ENCODE peak calls at places on chromosomes 2 and 18, in nine cellular contexts. O, L, B, K, G, E, C, Z and T are unnamed samples.

GRCh38 chr2:59342166-59342565 is 1101.0 kb upstream of the FANCL start:
- DNase-seq in O (no peak), L (no peak), B (no peak), K (no peak), G (no peak), E (no peak), C (no peak), Z (no peak), T (no peak)

GRCh38 chr2:107932483-107932882 is 53.8 kb upstream of the SLC5A7 start:
- DNase-seq in O (peak; percentile 57), L (no peak), B (no peak), K (no peak), G (no peak), E (peak; percentile 4), C (no peak), Z (no peak), T (no peak)

GRCh38 chr18:26677957-26678356 is 129.6 kb upstream of the KCTD1 start:
- DNase-seq in O (no peak), L (no peak), B (no peak), K (no peak), G (no peak), E (no peak), C (no peak), Z (no peak), T (no peak)

GRCh38 chr18:6509417-6510198 is 94.9 kb upstream of the L3MBTL4 start:
- DNase-seq in O (no peak), L (no peak), B (no peak), K (no peak), G (no peak), E (no peak), C (no peak), Z (no peak), T (no peak)

GRCh38 chr2:85770786-85771409 is 17.1 kb downstream of the ATOH8 start:
- DNase-seq in O (no peak), L (no peak), B (no peak), K (no peak), G (no peak), E (no peak), C (no peak), Z (no peak), T (no peak)

GRCh38 chr2:213561759-213562158 is 277.5 kb downstream of the SPAG16 start:
- DNase-seq in O (no peak), L (no peak), B (no peak), K (no peak), G (no peak), E (no peak), C (no peak), Z (no peak), T (no peak)

GRCh38 chr18:55351980-55352714 is 235.8 kb downstream of the TCF4 start:
- DNase-seq in O (no peak), L (peak; percentile 16), B (no peak), K (no peak), G (no peak), E (no peak), C (no peak), Z (no peak), T (no peak)

GRCh38 chr2:140943867-140944266 is 1186.9 kb downstream of the LRP1B start:
- DNase-seq in O (no peak), L (no peak), B (no peak), K (no peak), G (no peak), E (no peak), C (no peak), Z (no peak), T (no peak)

GRCh38 chr2:224646242-224646846 is 61.2 kb upstream of the CUL3 start:
- DNase-seq in O (peak; percentile 12), L (peak; percentile 4), B (no peak), K (peak; percentile 30), G (no peak), E (peak; percentile 25), C (no peak), Z (no peak), T (no peak)

GRCh38 chr18:39863916-39864315 is 2091.1 kb upstream of the PIK3C3 start:
- DNase-seq in O (no peak), L (no peak), B (no peak), K (no peak), G (no peak), E (no peak), C (no peak), Z (no peak), T (no peak)

GRCh38 chr2:113877651-113878594 is 12.0 kb upstream of the ACTR3 start:
- DNase-seq in O (peak; percentile 36), L (peak; percentile 61), B (no peak), K (no peak), G (no peak), E (peak; percentile 71), C (no peak), Z (no peak), T (no peak)

GRCh38 chr2:173130521-173131467 is 55.1 kb downstream of the MAP3K20 start:
- DNase-seq in O (no peak), L (no peak), B (no peak), K (no peak), G (no peak), E (peak; percentile 32), C (no peak), Z (no peak), T (no peak)

GRCh38 chr2:164625378-164625971 is 4.2 kb upstream of the GRB14 start:
- DNase-seq in O (peak; percentile 76), L (no peak), B (no peak), K (no peak), G (no peak), E (peak; percentile 76), C (no peak), Z (no peak), T (no peak)

GRCh38 chr2:235810297-235810696 is 316.5 kb downstream of the AGAP1 start:
- DNase-seq in O (no peak), L (no peak), B (no peak), K (no peak), G (no peak), E (no peak), C (no peak), Z (no peak), T (no peak)
- H3K4me3 ChIP-seq in O (no peak overlapping the region), L (no peak overlapping the region), B (no peak overlapping the region), K (no peak overlapping the region), G (no peak overlapping the region), E (no peak overlapping the region), C (no peak overlapping the region), Z (no peak overlapping the region), T (no peak overlapping the region)

GRCh38 chr2:166090900-166091299 is 36.9 kb downstream of the SCN1A start:
- DNase-seq in O (no peak), L (peak; percentile 58), B (no peak), K (no peak), G (no peak), E (peak; percentile 50), C (no peak), Z (no peak), T (no peak)

GRCh38 chr2:166092889-166093288 is 34.9 kb downstream of the SCN1A start:
- DNase-seq in O (peak; percentile 77), L (peak; percentile 92), B (no peak), K (no peak), G (no peak), E (peak; percentile 65), C (no peak), Z (no peak), T (no peak)

GRCh38 chr2:166090346-166090745 is 37.5 kb downstream of the SCN1A start:
- DNase-seq in O (peak; percentile 32), L (peak; percentile 48), B (no peak), K (no peak), G (no peak), E (peak; percentile 53), C (no peak), Z (no peak), T (no peak)

GRCh38 chr2:166088634-166089033 is 39.2 kb downstream of the SCN1A start:
- DNase-seq in O (peak; percentile 90), L (peak; percentile 60), B (no peak), K (no peak), G (no peak), E (peak; percentile 83), C (no peak), Z (no peak), T (no peak)

GRCh38 chr2:166091439-166091838 is 36.4 kb downstream of the SCN1A start:
- DNase-seq in O (no peak), L (peak; percentile 32), B (no peak), K (peak; percentile 28), G (no peak), E (peak; percentile 17), C (no peak), Z (no peak), T (no peak)
- H3K4me3 ChIP-seq in O (no peak overlapping the region), L (no peak overlapping the region), B (no peak overlapping the region), K (no peak overlapping the region), G (no peak overlapping the region), E (no peak overlapping the region), C (no peak overlapping the region), Z (no peak overlapping the region), T (no peak overlapping the region)

GRCh38 chr2:18342901-18343300 is 217.6 kb downstream of the RDH14 start:
- DNase-seq in O (no peak), L (no peak), B (no peak), K (no peak), G (no peak), E (no peak), C (no peak), Z (no peak), T (no peak)
- H3K4me3 ChIP-seq in O (no peak overlapping the region), L (no peak overlapping the region), B (no peak overlapping the region), K (no peak overlapping the region), G (no peak overlapping the region), E (no peak overlapping the region), C (no peak overlapping the region), Z (no peak overlapping the region), T (no peak overlapping the region)

GRCh38 chr18:36522503-36522902 is 225.0 kb downstream of the FHOD3 start:
- DNase-seq in O (no peak), L (no peak), B (no peak), K (no peak), G (no peak), E (no peak), C (no peak), Z (no peak), T (no peak)

GRCh38 chr18:36519358-36519757 is 221.8 kb downstream of the FHOD3 start:
- DNase-seq in O (peak; percentile 24), L (peak; percentile 52), B (no peak), K (no peak), G (no peak), E (no peak), C (no peak), Z (no peak), T (no peak)

GRCh38 chr18:36516258-36516657 is 218.7 kb downstream of the FHOD3 start:
- DNase-seq in O (no peak), L (no peak), B (no peak), K (no peak), G (no peak), E (no peak), C (no peak), Z (no peak), T (no peak)

GRCh38 chr18:36516726-36517125 is 219.2 kb downstream of the FHOD3 start:
- DNase-seq in O (no peak), L (no peak), B (no peak), K (no peak), G (no peak), E (no peak), C (no peak), Z (no peak), T (no peak)

DNA sequence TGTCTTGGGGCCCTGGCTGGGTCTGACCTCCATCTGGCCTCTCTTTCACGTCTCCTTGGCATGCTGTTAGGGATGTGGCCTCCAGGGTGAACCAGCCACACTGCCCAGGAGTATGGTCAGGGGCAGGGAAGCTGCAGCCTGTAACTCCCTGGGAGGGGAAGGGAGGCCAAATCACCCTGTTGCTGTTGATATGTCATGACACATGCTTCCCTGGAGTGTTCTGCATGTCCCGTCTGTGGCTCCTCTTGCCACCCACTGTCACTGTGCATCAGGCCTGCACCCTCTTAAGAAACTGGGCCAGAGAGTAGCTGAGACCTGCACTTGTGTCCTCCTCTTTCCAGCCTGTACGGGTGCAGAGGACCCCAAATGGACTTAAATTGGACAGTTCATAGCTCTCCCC is 221.3 kb downstream of the FHOD3 start:
- DNase-seq in O (no peak), L (no peak), B (no peak), K (peak; percentile 33), G (no peak), E (no peak), C (no peak), Z (no peak), T (no peak)
- H3K4me3 ChIP-seq in O (no peak overlapping the region), L (no peak overlapping the region), B (no peak overlapping the region), K (no peak overlapping the region), G (no peak overlapping the region), E (no peak overlapping the region), C (no peak overlapping the region), Z (no peak overlapping the region), T (no peak overlapping the region)